ENCODE peak calls at places on chromosomes 6 and 20, in four cellular contexts. J, Q, E and Z are unnamed samples.

GRCh38 chr20:35077341-35077740 is 15.3 kb downstream of the TRPC4AP start:
- DNase-seq in Q (no peak), J (no peak), E (no peak), Z (no peak)

GRCh38 chr20:53492212-53492611 is 101.4 kb downstream of the ZNF217 start:
- DNase-seq in E (no peak), J (peak; percentile 28), Q (no peak), Z (no peak)

GRCh38 chr6:28243946-28244345 is 8.1 kb downstream of the ZKSCAN4 start:
- DNase-seq in J (no peak), Q (no peak), E (no peak), Z (no peak)

GRCh38 chr6:111057074-111057752 is 30.1 kb upstream of the SLC16A10 start:
- DNase-seq in E (peak; percentile 51), J (peak; percentile 51), Q (peak; percentile 63), Z (peak; percentile 40)

GRCh38 chr20:5741089-5741488 is 9.1 kb upstream of the SHLD1 start:
- DNase-seq in Q (no peak), E (no peak), J (no peak), Z (no peak)

GRCh38 chr6:146968041-146968760 is 236.0 kb upstream of the STXBP5 start:
- DNase-seq in Q (peak; percentile 21), E (no peak), J (peak; percentile 94), Z (no peak)

GRCh38 chr6:7589221-7589620 is 777 bp upstream of the SNRNP48 start:
- DNase-seq in J (no peak), E (no peak), Q (no peak), Z (no peak)

GRCh38 chr6:35185302-35185681 is 28.5 kb upstream of the SCUBE3 start:
- DNase-seq in E (no peak), J (peak; percentile 94), Q (peak; percentile 70), Z (no peak)

GRCh38 chr20:23689399-23689690 is 507 bp upstream of the CST4 start:
- DNase-seq in J (no peak), Q (no peak), E (no peak), Z (no peak)

GRCh38 chr20:37984018-37984785 is 49.1 kb downstream of the TTI1 start:
- DNase-seq in J (no peak), E (no peak), Q (no peak), Z (no peak)

GRCh38 chr20:22379472-22379871 is 204.9 kb downstream of the FOXA2 start:
- DNase-seq in E (no peak), J (peak; percentile 96), Q (no peak), Z (no peak)

GRCh38 chr20:4076671-4077070 is 61.3 kb upstream of the RNF24 start:
- DNase-seq in E (no peak), J (peak; percentile 90), Q (no peak), Z (no peak)

GRCh38 chr6:28254340-28254618 is 2.2 kb upstream of the ZKSCAN4 start:
- DNase-seq in J (no peak), E (no peak), Q (no peak), Z (no peak)

GRCh38 chr6:9657994-9658393 is 756.9 kb downstream of the TFAP2A start:
- DNase-seq in J (peak; percentile 89), Q (no peak), E (no peak), Z (no peak)

GRCh38 chr6:33966536-33966935 is 162.7 kb upstream of the MLN start:
- DNase-seq in Q (no peak), J (no peak), E (no peak), Z (no peak)

GRCh38 chr6:23656257-23656731 is 469.7 kb upstream of the NRSN1 start:
- DNase-seq in Q (peak; percentile 36), E (peak; percentile 41), J (no peak), Z (no peak)

GRCh38 chr6:43774776-43775583 is 5.0 kb downstream of the VEGFA start:
- DNase-seq in J (peak; percentile 58), E (peak; percentile 93), Q (peak; percentile 88), Z (peak; percentile 64)

GRCh38 chr6:119148825-119149525 is 70.5 kb upstream of the FAM184A start:
- DNase-seq in Q (no peak), E (no peak), J (no peak), Z (no peak)

GRCh38 chr6:97394160-97394748 is 111.2 kb upstream of the MMS22L start:
- DNase-seq in E (peak; percentile 71), J (peak; percentile 77), Q (peak; percentile 76), Z (peak; percentile 65)

GRCh38 chr20:33918662-33919061 is 75.0 kb upstream of the RALY start:
- DNase-seq in Q (no peak), J (no peak), E (no peak), Z (no peak)

GRCh38 chr20:34042286-34042685 is 48.6 kb downstream of the RALY start:
- DNase-seq in J (no peak), Q (no peak), E (no peak), Z (no peak)

GRCh38 chr20:61551401-61551800 is 299.3 kb downstream of the CDH4 start:
- DNase-seq in E (no peak), J (no peak), Q (no peak), Z (no peak)

GRCh38 chr6:350371-350770 is 41.2 kb upstream of the IRF4 start:
- DNase-seq in J (no peak), Q (no peak), E (no peak), Z (no peak)

GRCh38 chr6:6635869-6636268 is 47.3 kb downstream of the LY86 start:
- DNase-seq in E (no peak), Q (no peak), J (peak; percentile 15), Z (no peak)

GRCh38 chr20:9884666-9885065 is 45.8 kb upstream of the PAK5 start:
- DNase-seq in Q (no peak), E (no peak), J (peak; percentile 59), Z (no peak)

GRCh38 chr6:152212437-152212836 is 405.0 kb downstream of the ESR1 start:
- DNase-seq in E (no peak), Q (no peak), J (peak; percentile 69), Z (no peak)

GRCh38 chr6:38638941-38639497 is 710 bp downstream of the BTBD9 start:
- DNase-seq in J (peak; percentile 37), Q (peak; percentile 77), E (peak; percentile 55), Z (peak; percentile 18)

GRCh38 chr20:36466089-36466488 is 75.2 kb upstream of the MYL9 start:
- DNase-seq in Q (no peak), E (no peak), J (no peak), Z (no peak)

GRCh38 chr20:25220021-25220730 is 24.7 kb downstream of the ENTPD6 start:
- DNase-seq in E (peak; percentile 41), Q (no peak), J (no peak), Z (no peak)

GRCh38 chr20:12455152-12455551 is 537.5 kb downstream of the BTBD3 start:
- DNase-seq in E (no peak), Q (peak; percentile 14), J (peak; percentile 33), Z (no peak)

GRCh38 chr6:2378891-2379652 is 133.7 kb upstream of the GMDS start:
- DNase-seq in J (peak; percentile 67), Q (no peak), E (no peak), Z (no peak)

GRCh38 chr20:8062781-8063180 is 43.2 kb upstream of the TMX4 start:
- DNase-seq in E (no peak), J (no peak), Q (no peak), Z (no peak)

GRCh38 chr6:7050099-7050498 is 57.7 kb upstream of the RREB1 start:
- DNase-seq in Q (no peak), J (no peak), E (no peak), Z (no peak)

GRCh38 chr20:58192567-58192966 is 35.9 kb downstream of the ANKRD60 start:
- DNase-seq in J (no peak), Q (no peak), E (no peak), Z (no peak)

GRCh38 chr6:82396964-82397761 is 33.5 kb downstream of the TPBG start:
- DNase-seq in J (peak; percentile 93), Q (no peak), E (no peak), Z (peak; percentile 36)

GRCh38 chr6:109204511-109204910 is 109.2 kb downstream of the CEP57L1 start:
- DNase-seq in E (no peak), J (peak; percentile 80), Q (no peak), Z (no peak)
- TF ChIP-seq EZH2phosphoT487 in E (no peak), J (no peak), Q (no peak), Z (no peak)

GRCh38 chr20:45467172-45467571 is 2.4 kb upstream of the WFDC2 start:
- DNase-seq in Q (no peak), J (no peak), E (no peak), Z (no peak)

GRCh38 chr20:45470262-45470931 is 844 bp downstream of the WFDC2 start:
- DNase-seq in E (peak; percentile 65), J (no peak), Q (peak; percentile 65), Z (peak; percentile 42)

GRCh38 chr20:45469336-45470261 is at the start of gene WFDC2:
- DNase-seq in Q (peak; percentile 60), J (no peak), E (peak; percentile 69), Z (no peak)

GRCh38 chr20:45467861-45468260 is 1.7 kb upstream of the WFDC2 start:
- DNase-seq in E (no peak), J (no peak), Q (no peak), Z (no peak)

DNA sequence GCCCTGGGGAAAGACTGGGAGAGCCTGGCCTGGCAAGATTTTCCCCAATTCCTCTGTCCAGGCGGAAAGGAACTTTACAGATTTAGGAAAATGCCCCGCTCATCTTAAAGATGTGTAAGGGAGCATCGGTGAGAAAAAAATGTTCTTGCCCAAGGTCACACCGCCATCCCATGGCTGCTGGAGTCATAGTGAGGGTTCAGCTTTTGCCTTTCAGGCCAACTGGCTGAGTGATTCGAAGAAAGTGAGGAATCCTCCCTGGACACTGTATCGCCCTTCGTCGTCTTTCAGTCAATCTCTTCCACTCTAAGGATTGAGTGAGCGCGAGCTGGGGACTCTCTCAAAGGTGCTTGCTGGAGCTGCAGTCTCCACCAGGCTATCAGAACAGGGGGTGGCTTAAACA is 1.4 kb downstream of the WFDC2 start:
- DNase-seq in J (no peak), E (peak; percentile 33), Q (no peak), Z (peak; percentile 23)
- TF ChIP-seq EZH2 in J (no peak), E (no peak), Q (no peak), Z (no peak)

GRCh38 chr6:42604150-42604549 is 40.3 kb downstream of the UBR2 start:
- DNase-seq in E (no peak), J (no peak), Q (no peak), Z (no peak)
- TF ChIP-seq EZH2phosphoT487 in E (no peak), J (no peak), Q (no peak), Z (no peak)

DNA sequence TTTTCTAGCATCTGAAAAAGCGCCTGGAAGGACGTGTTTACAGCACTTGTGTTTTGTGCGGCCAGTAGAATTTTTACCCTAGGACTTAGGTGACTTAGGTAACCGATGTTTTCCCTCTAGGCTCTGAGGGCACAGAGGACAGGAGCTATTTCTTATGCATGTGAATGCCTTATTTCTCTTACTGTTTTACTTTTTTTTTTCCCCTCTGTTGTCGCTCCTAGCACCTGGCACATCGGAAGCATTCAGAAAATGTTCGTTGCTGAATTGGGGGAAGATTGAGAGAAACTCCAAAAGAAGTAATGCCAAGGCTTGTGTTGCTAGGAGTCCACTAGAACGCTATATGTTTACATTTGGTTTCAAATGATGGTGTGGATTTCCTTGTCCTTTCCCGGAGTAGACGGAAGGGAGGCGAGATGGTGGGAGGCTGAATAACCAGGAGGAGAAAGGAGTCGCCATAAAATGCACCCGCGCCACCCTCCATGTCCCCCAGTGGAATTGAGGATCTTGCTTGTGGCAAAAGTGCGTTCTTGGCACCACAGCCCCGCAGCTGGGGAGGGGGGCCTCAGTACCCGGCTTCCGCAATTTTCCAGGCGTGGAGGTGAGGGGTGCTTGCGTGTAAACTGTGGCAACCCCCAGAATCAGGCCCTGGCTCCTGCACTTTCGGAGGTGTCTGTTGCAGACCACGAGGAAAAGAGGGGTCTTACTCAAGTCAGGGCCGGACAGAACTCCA is 6.8 kb downstream of the OLIG3 start:
- DNase-seq in Q (no peak), J (no peak), E (peak; percentile 50), Z (no peak)
- TF ChIP-seq EZH2 in Q (peak; percentile 46), J (no peak), E (no peak), Z (no peak)

GRCh38 chr20:50587291-50587961 is 77.2 kb downstream of the PTPN1 start:
- DNase-seq in E (no peak), Q (no peak), J (no peak), Z (no peak)
- TF ChIP-seq EZH2phosphoT487 in E (no peak), Q (no peak), J (no peak), Z (no peak)

GRCh38 chr20:1267161-1267560 is 1.1 kb downstream of the SNPH start:
- DNase-seq in E (peak; percentile 11), Q (no peak), J (no peak), Z (no peak)
- TF ChIP-seq EZH2 in E (no peak), Q (no peak), J (no peak), Z (no peak)